ENCODE peak calls at places on chromosomes 3 and 15, in four cellular contexts. One of them, this sample, is unnamed.

GRCh38 chr3:188220097-188220788 is 66.3 kb downstream of the LPP start:
- DNase-seq in RWPE1: no peak
- DNase-seq in fibroblast of the aortic adventitia: peak
- DNase-seq in cardiac fibroblast: no peak
- DNase-seq in this sample: no peak

GRCh38 chr3:182309120-182309519 is 484.2 kb upstream of the ATP11B start:
- DNase-seq in RWPE1: no peak
- DNase-seq in fibroblast of the aortic adventitia: no peak
- DNase-seq in cardiac fibroblast: no peak
- DNase-seq in this sample: no peak

GRCh38 chr3:32646761-32647160 is 38.2 kb upstream of the CNOT10 start:
- DNase-seq in RWPE1: no peak
- DNase-seq in fibroblast of the aortic adventitia: no peak
- DNase-seq in cardiac fibroblast: no peak
- DNase-seq in this sample: peak

GRCh38 chr3:156010829-156011228 is 109.5 kb upstream of the KCNAB1 start:
- DNase-seq in RWPE1: peak
- DNase-seq in fibroblast of the aortic adventitia: no peak
- DNase-seq in cardiac fibroblast: peak
- DNase-seq in this sample: no peak

GRCh38 chr3:61087465-61087864 is 163.8 kb downstream of the FHIT start:
- DNase-seq in RWPE1: no peak
- DNase-seq in fibroblast of the aortic adventitia: no peak
- DNase-seq in cardiac fibroblast: no peak
- DNase-seq in this sample: no peak

GRCh38 chr3:107985496-107985895 is 105.3 kb downstream of the CD47 start:
- DNase-seq in RWPE1: no peak
- DNase-seq in fibroblast of the aortic adventitia: no peak
- DNase-seq in cardiac fibroblast: no peak
- DNase-seq in this sample: no peak

GRCh38 chr15:36798789-36799188 is 219.4 kb downstream of the CDIN1 start:
- DNase-seq in RWPE1: no peak
- DNase-seq in fibroblast of the aortic adventitia: no peak
- DNase-seq in cardiac fibroblast: no peak
- DNase-seq in this sample: no peak

GRCh38 chr3:186307594-186307993 is 54.4 kb downstream of the DGKG start:
- DNase-seq in RWPE1: no peak
- DNase-seq in fibroblast of the aortic adventitia: peak
- DNase-seq in cardiac fibroblast: peak
- DNase-seq in this sample: no peak

GRCh38 chr15:74422723-74423442 is 10.9 kb downstream of the SEMA7A start:
- DNase-seq in RWPE1: peak
- DNase-seq in fibroblast of the aortic adventitia: peak
- DNase-seq in cardiac fibroblast: peak
- DNase-seq in this sample: no peak

GRCh38 chr3:20040476-20041196 is 390 bp downstream of the KAT2B start:
- DNase-seq in RWPE1: peak
- DNase-seq in fibroblast of the aortic adventitia: peak
- DNase-seq in cardiac fibroblast: peak
- DNase-seq in this sample: no peak

GRCh38 chr15:77599899-77600298 is 32.8 kb downstream of the LINGO1 start:
- DNase-seq in RWPE1: peak
- DNase-seq in fibroblast of the aortic adventitia: peak
- DNase-seq in cardiac fibroblast: peak
- DNase-seq in this sample: no peak

GRCh38 chr15:40106203-40107161 is 2.2 kb downstream of the BMF start:
- DNase-seq in RWPE1: peak
- DNase-seq in fibroblast of the aortic adventitia: peak
- DNase-seq in cardiac fibroblast: peak
- DNase-seq in this sample: no peak

GRCh38 chr3:95442766-95443165 is 1371.6 kb upstream of the EPHA6 start:
- DNase-seq in RWPE1: no peak
- DNase-seq in fibroblast of the aortic adventitia: no peak
- DNase-seq in cardiac fibroblast: no peak
- DNase-seq in this sample: no peak
- TF ChIP-seq CTCF in RWPE1: no peak
- TF ChIP-seq CTCF in fibroblast of the aortic adventitia: no peak
- TF ChIP-seq CTCF in cardiac fibroblast: no peak
- TF ChIP-seq CTCF in this sample: no peak

GRCh38 chr3:8152826-8153418 is 348.7 kb upstream of the LMCD1 start:
- DNase-seq in RWPE1: no peak
- DNase-seq in fibroblast of the aortic adventitia: no peak
- DNase-seq in cardiac fibroblast: no peak
- DNase-seq in this sample: no peak
- TF ChIP-seq CTCF in RWPE1: no peak
- TF ChIP-seq CTCF in fibroblast of the aortic adventitia: no peak
- TF ChIP-seq CTCF in cardiac fibroblast: no peak
- TF ChIP-seq CTCF in this sample: no peak

GRCh38 chr15:26166429-26166828 is 303.3 kb upstream of the ATP10A start:
- DNase-seq in RWPE1: no peak
- DNase-seq in fibroblast of the aortic adventitia: no peak
- DNase-seq in cardiac fibroblast: no peak
- DNase-seq in this sample: no peak
- TF ChIP-seq CTCF in RWPE1: no peak
- TF ChIP-seq CTCF in fibroblast of the aortic adventitia: no peak
- TF ChIP-seq CTCF in cardiac fibroblast: no peak
- TF ChIP-seq CTCF in this sample: no peak

GRCh38 chr3:36714343-36714742 is 50.0 kb downstream of the DCLK3 start:
- DNase-seq in RWPE1: no peak
- DNase-seq in fibroblast of the aortic adventitia: peak
- DNase-seq in cardiac fibroblast: peak
- DNase-seq in this sample: peak
- TF ChIP-seq CTCF in RWPE1: no peak
- TF ChIP-seq CTCF in fibroblast of the aortic adventitia: no peak
- TF ChIP-seq CTCF in cardiac fibroblast: no peak
- TF ChIP-seq CTCF in this sample: peak

GRCh38 chr3:184175506-184175905 is 851 bp downstream of the AP2M1 start:
- DNase-seq in RWPE1: no peak
- DNase-seq in fibroblast of the aortic adventitia: no peak
- DNase-seq in cardiac fibroblast: no peak
- DNase-seq in this sample: no peak

GRCh38 chr3:184177331-184177731 is 2.7 kb downstream of the AP2M1 start:
- DNase-seq in RWPE1: no peak
- DNase-seq in fibroblast of the aortic adventitia: peak
- DNase-seq in cardiac fibroblast: peak
- DNase-seq in this sample: no peak

GRCh38 chr3:184177767-184178306 is 3.2 kb downstream of the AP2M1 start:
- DNase-seq in RWPE1: no peak
- DNase-seq in fibroblast of the aortic adventitia: no peak
- DNase-seq in cardiac fibroblast: no peak
- DNase-seq in this sample: no peak

GRCh38 chr3:184175981-184176376 is 1.3 kb downstream of the AP2M1 start:
- DNase-seq in RWPE1: no peak
- DNase-seq in fibroblast of the aortic adventitia: no peak
- DNase-seq in cardiac fibroblast: no peak
- DNase-seq in this sample: no peak

DNA sequence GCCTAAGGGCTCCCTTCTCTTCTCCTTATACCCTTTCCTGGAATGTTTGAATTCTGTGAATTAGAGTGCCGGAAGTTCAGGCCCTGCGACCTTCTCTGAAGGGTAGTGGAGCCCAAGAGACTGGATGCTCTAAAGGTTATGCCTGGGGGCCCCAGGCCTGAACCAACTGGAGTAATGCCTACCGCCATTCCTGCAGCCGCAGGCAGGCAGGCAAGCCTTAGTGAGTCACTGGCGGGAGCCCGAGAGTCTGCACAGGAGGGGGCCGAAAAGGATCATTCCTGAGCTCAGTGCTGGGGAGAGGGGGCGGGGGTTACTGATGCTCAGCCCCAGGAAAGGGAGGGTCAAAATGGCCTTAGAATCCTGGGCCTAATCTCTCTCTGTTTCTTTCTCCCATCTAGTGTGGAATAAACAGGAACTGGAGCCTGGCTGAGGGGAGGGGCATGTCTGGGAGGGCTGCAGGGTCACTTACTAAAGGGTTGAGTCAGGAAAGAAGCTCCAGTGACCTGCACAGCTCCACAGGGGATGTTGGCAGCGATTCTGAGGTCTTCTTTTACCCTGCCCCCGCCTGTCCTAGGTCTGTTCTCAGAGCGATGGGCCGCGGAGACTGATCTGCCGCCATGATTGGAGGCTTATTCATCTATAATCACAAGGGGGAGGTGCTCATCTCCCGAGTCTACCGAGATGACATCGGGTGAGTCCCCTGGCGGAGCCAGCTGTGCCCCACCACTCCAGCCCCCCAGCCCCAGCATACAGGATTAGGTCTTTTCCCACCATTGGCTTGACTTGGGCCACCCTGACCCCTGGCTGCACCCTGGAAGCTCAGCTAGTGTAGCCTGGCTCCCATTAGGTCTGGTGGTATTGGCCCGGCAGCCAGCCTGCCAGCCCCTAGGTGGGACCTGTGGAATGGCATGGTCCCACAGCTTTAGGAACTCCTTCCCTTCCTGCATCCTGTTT is 2.0 kb downstream of the AP2M1 start:
- DNase-seq in RWPE1: peak
- DNase-seq in fibroblast of the aortic adventitia: peak
- DNase-seq in cardiac fibroblast: peak
- DNase-seq in this sample: peak
- TF ChIP-seq CTCF in RWPE1: no peak
- TF ChIP-seq CTCF in fibroblast of the aortic adventitia: peak
- TF ChIP-seq CTCF in cardiac fibroblast: no peak
- TF ChIP-seq CTCF in this sample: no peak

GRCh38 chr15:91813924-91814323 is 39.6 kb upstream of the SLCO3A1 start:
- DNase-seq in RWPE1: no peak
- DNase-seq in fibroblast of the aortic adventitia: no peak
- DNase-seq in cardiac fibroblast: no peak
- DNase-seq in this sample: no peak
- TF ChIP-seq CTCF in RWPE1: no peak
- TF ChIP-seq CTCF in fibroblast of the aortic adventitia: no peak
- TF ChIP-seq CTCF in cardiac fibroblast: no peak
- TF ChIP-seq CTCF in this sample: no peak

DNA sequence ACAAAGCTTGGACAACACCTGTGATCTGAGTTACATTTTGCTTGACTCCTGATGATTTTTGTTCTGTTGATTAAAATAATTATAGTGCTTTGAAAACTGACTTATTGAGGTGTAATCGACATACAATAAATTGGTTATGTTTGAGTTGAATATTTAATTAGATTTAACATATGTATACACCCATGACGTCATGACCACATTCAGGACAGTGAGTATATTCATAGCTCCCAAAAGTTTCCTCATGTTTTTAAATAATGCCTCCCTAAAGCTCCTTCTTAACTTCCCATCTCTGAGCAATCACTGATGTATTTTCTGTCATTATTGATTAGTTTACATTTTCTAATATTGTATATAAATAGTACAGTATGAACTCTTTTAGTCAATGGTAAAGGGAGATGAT is 801.2 kb downstream of the PDCD6IP start:
- DNase-seq in RWPE1: no peak
- DNase-seq in fibroblast of the aortic adventitia: no peak
- DNase-seq in cardiac fibroblast: no peak
- DNase-seq in this sample: no peak
- TF ChIP-seq CTCF in RWPE1: no peak
- TF ChIP-seq CTCF in fibroblast of the aortic adventitia: no peak
- TF ChIP-seq CTCF in cardiac fibroblast: no peak
- TF ChIP-seq CTCF in this sample: no peak

GRCh38 chr3:111282024-111282423 is 210.4 kb downstream of the NECTIN3 start:
- DNase-seq in RWPE1: no peak
- DNase-seq in fibroblast of the aortic adventitia: no peak
- DNase-seq in cardiac fibroblast: no peak
- DNase-seq in this sample: no peak

GRCh38 chr3:111283165-111283564 is 211.5 kb downstream of the NECTIN3 start:
- DNase-seq in RWPE1: no peak
- DNase-seq in fibroblast of the aortic adventitia: no peak
- DNase-seq in cardiac fibroblast: no peak
- DNase-seq in this sample: no peak

GRCh38 chr3:111278961-111279360 is 207.3 kb downstream of the NECTIN3 start:
- DNase-seq in RWPE1: no peak
- DNase-seq in fibroblast of the aortic adventitia: no peak
- DNase-seq in cardiac fibroblast: no peak
- DNase-seq in this sample: no peak

DNA sequence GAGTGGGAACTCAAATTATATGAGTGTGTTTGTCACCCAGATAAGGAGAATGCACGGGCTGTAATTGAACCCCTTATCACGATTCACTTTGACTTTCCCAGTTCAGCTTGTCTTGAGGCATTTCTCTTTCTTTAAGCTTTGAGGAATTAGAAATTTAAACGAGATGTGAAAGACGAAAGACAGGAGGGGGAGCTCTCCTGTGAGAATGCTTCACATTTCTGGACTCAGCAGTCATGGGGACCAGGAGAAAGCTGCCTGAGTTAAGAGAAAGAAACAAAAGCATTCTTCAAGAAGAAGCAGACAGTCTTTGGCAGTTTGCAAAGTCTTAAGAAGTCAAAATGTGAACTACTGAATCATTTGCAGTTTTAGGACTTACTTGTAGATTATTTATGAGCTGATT is 205.6 kb downstream of the NECTIN3 start:
- DNase-seq in RWPE1: no peak
- DNase-seq in fibroblast of the aortic adventitia: peak
- DNase-seq in cardiac fibroblast: peak
- DNase-seq in this sample: peak
- TF ChIP-seq CTCF in RWPE1: no peak
- TF ChIP-seq CTCF in fibroblast of the aortic adventitia: peak
- TF ChIP-seq CTCF in cardiac fibroblast: no peak
- TF ChIP-seq CTCF in this sample: peak